ENCODE peak calls at places on chromosome 16, in seven cellular contexts. J is EL, G is brain microvascular endothelial cell, N is ELR, S is T-helper 2 cell, R is kidney tubule cell, O is HS-5. A is an unnamed sample.

GRCh38 chr16:14365200-14365851 is 264.7 kb downstream of the PARN start:
- DNase-seq in J (peak; percentile 72), G (no peak), N (no peak), S (no peak), R (peak; percentile 89), O (no peak), A (no peak)

GRCh38 chr16:68786685-68787418 is 49.8 kb downstream of the CDH1 start:
- DNase-seq in J (peak; percentile 16), G (peak; percentile 79), N (no peak), S (no peak), R (peak; percentile 26), O (no peak), A (peak; percentile 75)

GRCh38 chr16:75726390-75726789 is at the start of gene CPHXL:
- DNase-seq in J (no peak), G (no peak), N (no peak), S (no peak), R (no peak), O (no peak), A (no peak)

GRCh38 chr16:1197237-1197866 is 27.7 kb downstream of the TPSG1 start:
- DNase-seq in J (no peak), G (no peak), N (no peak), S (no peak), R (no peak), O (no peak), A (no peak)

GRCh38 chr16:20868890-20869289 is 31.3 kb downstream of the DCUN1D3 start:
- DNase-seq in J (peak; percentile 64), G (no peak), N (peak; percentile 24), S (no peak), R (peak; percentile 47), O (no peak), A (peak; percentile 76)

GRCh38 chr16:28543072-28543471 is 4.3 kb upstream of the NUPR1 start:
- DNase-seq in J (no peak), G (no peak), N (no peak), S (no peak), R (peak; percentile 73), O (no peak), A (no peak)

GRCh38 chr16:9154576-9155410 is 63.3 kb downstream of the HAPSTR1 start:
- DNase-seq in J (no peak), G (no peak), N (no peak), S (no peak), R (no peak), O (no peak), A (no peak)

GRCh38 chr16:55010492-55011260 is 80.0 kb downstream of the IRX5 start:
- DNase-seq in J (no peak), G (no peak), N (no peak), S (no peak), R (no peak), O (no peak), A (no peak)

GRCh38 chr16:10181196-10182162 is 749 bp downstream of the GRIN2A start:
- DNase-seq in J (peak; percentile 78), G (peak; percentile 33), N (peak; percentile 68), S (no peak), R (peak; percentile 61), O (no peak), A (no peak)

GRCh38 chr16:72128701-72129100 is 35.1 kb downstream of the DHX38 start:
- DNase-seq in J (no peak), G (no peak), N (no peak), S (no peak), R (no peak), O (no peak), A (no peak)

GRCh38 chr16:14179116-14179515 is 108.0 kb downstream of the MRTFB start:
- DNase-seq in J (no peak), G (no peak), N (peak; percentile 24), S (no peak), R (peak; percentile 7), O (no peak), A (peak; percentile 30)

GRCh38 chr16:86667035-86667434 is 88.7 kb downstream of the FOXL1 start:
- DNase-seq in J (no peak), G (no peak), N (no peak), S (no peak), R (no peak), O (no peak), A (peak; percentile 69)

GRCh38 chr16:31127182-31127581 is 8.3 kb downstream of the PRSS8 start:
- DNase-seq in J (no peak), G (no peak), N (no peak), S (no peak), R (no peak), O (no peak), A (no peak)